ENCODE peak calls at places on chromosomes 5 and 9, in ten cellular contexts. T, G, H, W, M, Y, Z, F, K and I are unnamed samples.

GRCh38 chr5:170479484-170479883 is 24.3 kb upstream of the KCNIP1 start:
- DNase-seq in T (no peak), G (no peak), H (no peak), W (peak; percentile 21), M (no peak), Y (peak; percentile 61), Z (no peak), F (peak; percentile 14), K (no peak), I (no peak)

GRCh38 chr5:82164957-82165698 is 113.0 kb downstream of the RPS23 start:
- DNase-seq in T (no peak), G (no peak), H (no peak), W (peak; percentile 84), M (no peak), Y (peak; percentile 86), Z (no peak), F (peak; percentile 43), K (no peak), I (peak; percentile 29)

GRCh38 chr9:69771775-69772418 is 12.1 kb upstream of the PTAR1 start:
- DNase-seq in T (no peak), G (no peak), H (no peak), W (peak; percentile 90), M (no peak), Y (no peak), Z (no peak), F (no peak), K (no peak), I (no peak)

GRCh38 chr9:108634669-108635462 is 220.9 kb downstream of the ACTL7B start:
- DNase-seq in T (peak; percentile 60), G (no peak), H (no peak), W (no peak), M (peak; percentile 10), Y (peak; percentile 10), Z (no peak), F (no peak), K (no peak), I (no peak)

GRCh38 chr5:104643320-104643719 is 1080.7 kb upstream of the NUDT12 start:
- DNase-seq in T (no peak), G (no peak), H (no peak), W (no peak), M (no peak), Y (no peak), Z (no peak), F (no peak), K (no peak), I (no peak)

GRCh38 chr5:45696206-45696836 is at the start of gene HCN1:
- DNase-seq in T (peak; percentile 9), G (peak; percentile 79), H (peak; percentile 32), W (peak; percentile 32), M (no peak), Y (peak; percentile 65), Z (no peak), F (peak; percentile 89), K (peak; percentile 80), I (peak; percentile 27)

GRCh38 chr5:6504677-6505414 is 56.2 kb downstream of the UBE2QL1 start:
- DNase-seq in T (no peak), G (no peak), H (no peak), W (peak; percentile 15), M (no peak), Y (peak; percentile 11), Z (no peak), F (no peak), K (no peak), I (no peak)

GRCh38 chr9:137578518-137579258 is at the start of gene DPH7:
- DNase-seq in T (peak; percentile 97), G (peak; percentile 95), H (peak; percentile 94), W (peak; percentile 83), M (peak; percentile 75), Y (peak; percentile 93), Z (peak; percentile 90), F (peak; percentile 95), K (peak; percentile 99), I (peak; percentile 97)

GRCh38 chr5:14156611-14157493 is 13.7 kb downstream of the TRIO start:
- DNase-seq in T (peak; percentile 83), G (no peak), H (no peak), W (peak; percentile 99), M (peak; percentile 32), Y (peak; percentile 77), Z (no peak), F (no peak), K (no peak), I (no peak)

GRCh38 chr9:115057559-115057958 is 60.4 kb downstream of the TNC start:
- DNase-seq in T (no peak), G (no peak), H (no peak), W (peak; percentile 60), M (no peak), Y (no peak), Z (no peak), F (no peak), K (no peak), I (no peak)

GRCh38 chr5:180599590-180599914 is 8.3 kb upstream of the SCGB3A1 start:
- DNase-seq in T (no peak), G (no peak), H (no peak), W (no peak), M (no peak), Y (no peak), Z (no peak), F (no peak), K (no peak), I (peak; percentile 6)

GRCh38 chr5:77295863-77296378 is 85.4 kb downstream of the PDE8B start:
- DNase-seq in T (no peak), G (no peak), H (no peak), W (no peak), M (no peak), Y (no peak), Z (no peak), F (no peak), K (no peak), I (no peak)

GRCh38 chr9:6833518-6834192 is 75.9 kb downstream of the KDM4C start:
- DNase-seq in T (no peak), G (no peak), H (no peak), W (peak; percentile 39), M (no peak), Y (peak; percentile 20), Z (no peak), F (no peak), K (no peak), I (no peak)

GRCh38 chr9:35618854-35619799 is 914 bp upstream of the CD72 start:
- DNase-seq in T (no peak), G (peak; percentile 10), H (no peak), W (peak; percentile 21), M (no peak), Y (no peak), Z (peak; percentile 94), F (no peak), K (no peak), I (no peak)

DNA sequence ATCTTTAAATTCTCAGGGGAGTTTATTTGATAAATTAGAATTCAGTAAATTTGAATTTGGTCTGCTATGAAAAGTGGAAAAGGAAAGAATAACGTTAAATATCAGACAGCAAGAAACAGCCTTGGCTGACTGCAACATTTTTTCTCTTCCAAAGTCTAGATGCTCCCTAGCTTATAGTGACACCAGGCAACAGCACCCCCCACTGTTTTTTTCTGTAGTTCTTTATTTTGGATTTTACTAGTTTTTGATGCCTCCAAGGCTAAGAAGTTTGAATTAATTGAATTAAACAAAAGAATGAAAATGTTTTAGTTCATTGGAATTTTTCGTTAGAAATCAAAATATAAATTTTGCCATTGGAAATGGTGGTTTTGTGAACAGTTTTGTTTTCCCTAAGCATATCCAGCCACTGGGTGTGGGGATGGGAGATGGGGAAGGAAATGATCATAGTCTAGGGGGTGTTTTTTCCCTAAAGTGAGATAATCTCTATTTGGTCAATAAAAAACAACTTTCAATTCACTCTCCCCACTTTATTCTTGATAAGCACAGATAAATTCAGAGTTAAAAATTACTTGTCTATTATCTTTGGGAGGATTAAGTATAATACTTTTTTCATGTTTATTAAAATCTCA is 199.3 kb upstream of the CD180 start:
- DNase-seq in T (no peak), G (no peak), H (no peak), W (no peak), M (no peak), Y (no peak), Z (no peak), F (no peak), K (no peak), I (no peak)
- H3K4me1 ChIP-seq in T (no peaks in the 10 kb centered on the region), G (no peaks in the 10 kb centered on the region), H (no peaks in the 10 kb centered on the region), W (no peaks in the 10 kb centered on the region), M (no peaks in the 10 kb centered on the region), Y (no peaks in the 10 kb centered on the region), Z (no peaks in the 10 kb centered on the region), F (no peaks in the 10 kb centered on the region), K (no peaks in the 10 kb centered on the region), I (peaks cover 1% of the 10 kb centered on the region)

GRCh38 chr9:68651280-68651893 is 53.7 kb upstream of the PIP5K1B start:
- DNase-seq in T (no peak), G (no peak), H (no peak), W (no peak), M (no peak), Y (no peak), Z (no peak), F (no peak), K (no peak), I (no peak)

GRCh38 chr9:68643901-68644809 is 60.9 kb upstream of the PIP5K1B start:
- DNase-seq in T (no peak), G (no peak), H (no peak), W (no peak), M (no peak), Y (no peak), Z (no peak), F (peak; percentile 36), K (no peak), I (no peak)

GRCh38 chr9:68653141-68653595 is 51.9 kb upstream of the PIP5K1B start:
- DNase-seq in T (no peak), G (no peak), H (no peak), W (no peak), M (no peak), Y (no peak), Z (no peak), F (no peak), K (no peak), I (no peak)

GRCh38 chr9:68648971-68649370 is 56.1 kb upstream of the PIP5K1B start:
- DNase-seq in T (no peak), G (no peak), H (no peak), W (no peak), M (no peak), Y (no peak), Z (no peak), F (no peak), K (no peak), I (no peak)

GRCh38 chr9:68648164-68648563 is 56.9 kb upstream of the PIP5K1B start:
- DNase-seq in T (no peak), G (no peak), H (no peak), W (no peak), M (no peak), Y (no peak), Z (no peak), F (no peak), K (no peak), I (no peak)
- H3K4me1 ChIP-seq in T (no peaks in the 10 kb centered on the region), G (no peaks in the 10 kb centered on the region), H (no peaks in the 10 kb centered on the region), W (no peaks in the 10 kb centered on the region), M (no peaks in the 10 kb centered on the region), Y (no peaks in the 10 kb centered on the region), Z (no peaks in the 10 kb centered on the region), F (no peaks in the 10 kb centered on the region), K (no peaks in the 10 kb centered on the region), I (no peaks in the 10 kb centered on the region)

GRCh38 chr5:139640432-139641115 is 7.6 kb upstream of the CXXC5 start:
- DNase-seq in T (no peak), G (no peak), H (no peak), W (no peak), M (no peak), Y (no peak), Z (peak; percentile 2), F (peak; percentile 45), K (no peak), I (no peak)
- H3K4me1 ChIP-seq in T (peaks cover 97% of the 10 kb centered on the region), G (peaks cover 85% of the 10 kb centered on the region), H (no peaks in the 10 kb centered on the region), W (peaks cover 23% of the 10 kb centered on the region), M (peaks cover 68% of the 10 kb centered on the region), Y (peaks cover 96% of the 10 kb centered on the region), Z (peaks cover 26% of the 10 kb centered on the region), F (peaks cover 30% of the 10 kb centered on the region), K (peaks cover 19% of the 10 kb centered on the region), I (peaks cover 8% of the 10 kb centered on the region)

GRCh38 chr5:42641321-42642005 is 115.2 kb upstream of the CCDC152 start:
- DNase-seq in T (no peak), G (no peak), H (no peak), W (no peak), M (no peak), Y (no peak), Z (no peak), F (no peak), K (no peak), I (no peak)
- H3K4me1 ChIP-seq in T (no peaks in the 10 kb centered on the region), G (no peaks in the 10 kb centered on the region), H (no peaks in the 10 kb centered on the region), W (no peaks in the 10 kb centered on the region), M (no peaks in the 10 kb centered on the region), Y (no peaks in the 10 kb centered on the region), Z (no peaks in the 10 kb centered on the region), F (no peaks in the 10 kb centered on the region), K (no peaks in the 10 kb centered on the region), I (no peaks in the 10 kb centered on the region)